ENCODE peak calls at places on chromosome 9, in eight cellular contexts. E is stomach, J is HepG2, R is A549, I is GM12878, O is sigmoid colon, L is H1, X is ovary. F is an unnamed sample.

GRCh38 chr9:7266911-7267555 is 509.3 kb downstream of the KDM4C start:
- DNase-seq in E (no peak), J (no peak), R (no peak), I (no peak), O (no peak), L (no peak), X (no peak), F (peak; percentile 62)

GRCh38 chr9:121498487-121499176 is 1.0 kb downstream of the GGTA1 start:
- DNase-seq in E (peak; percentile 28), J (no peak), R (peak; percentile 55), I (no peak), O (no peak), L (peak; percentile 70), X (peak; percentile 35), F (no peak)

GRCh38 chr9:109887079-109887478 is 107.1 kb downstream of the PALM2AKAP2 start:
- DNase-seq in E (no peak), J (no peak), R (no peak), I (no peak), O (no peak), L (no peak), X (no peak), F (no peak)

GRCh38 chr9:38015267-38015666 is 53.8 kb downstream of the SHB start:
- DNase-seq in E (no peak), J (no peak), R (no peak), I (no peak), O (no peak), L (no peak), X (no peak), F (no peak)

GRCh38 chr9:108787664-108788048 is 68.1 kb downstream of the ACTL7B start:
- DNase-seq in E (no peak), J (no peak), R (no peak), I (no peak), O (no peak), L (no peak), X (no peak), F (no peak)

GRCh38 chr9:21326526-21327139 is 8.6 kb downstream of the KLHL9 start:
- DNase-seq in E (no peak), J (peak; percentile 39), R (peak; percentile 40), I (peak; percentile 32), O (no peak), L (no peak), X (no peak), F (no peak)

GRCh38 chr9:33924978-33925797 is 108.2 kb downstream of the UBE2R2 start:
- DNase-seq in E (peak; percentile 67), J (peak; percentile 61), R (peak; percentile 71), I (no peak), O (no peak), L (peak; percentile 73), X (peak; percentile 59), F (peak; percentile 32)

GRCh38 chr9:116543731-116544400 is 143.2 kb upstream of the TRIM32 start:
- DNase-seq in E (no peak), J (no peak), R (no peak), I (no peak), O (no peak), L (no peak), X (no peak), F (no peak)

GRCh38 chr9:100074989-100075388 is 23.8 kb downstream of the ERP44 start:
- DNase-seq in E (no peak), J (no peak), R (no peak), I (no peak), O (no peak), L (no peak), X (no peak), F (no peak)

GRCh38 chr9:82302968-82303655 is 314.5 kb downstream of the SPATA31D1 start:
- DNase-seq in E (no peak), J (no peak), R (no peak), I (no peak), O (no peak), L (no peak), X (no peak), F (no peak)

GRCh38 chr9:79664375-79664825 is 92.6 kb downstream of the TLE4 start:
- DNase-seq in E (no peak), J (no peak), R (no peak), I (no peak), O (no peak), L (no peak), X (no peak), F (no peak)

GRCh38 chr9:121569266-121569648 is 69.6 kb upstream of the GGTA1 start:
- DNase-seq in E (no peak), J (no peak), R (no peak), I (no peak), O (no peak), L (no peak), X (no peak), F (no peak)

GRCh38 chr9:129208191-129209091 is 30.4 kb upstream of the IER5L start:
- DNase-seq in E (no peak), J (no peak), R (no peak), I (no peak), O (no peak), L (peak; percentile 85), X (no peak), F (no peak)

GRCh38 chr9:20579544-20580309 is 42.6 kb downstream of the MLLT3 start:
- DNase-seq in E (no peak), J (no peak), R (no peak), I (no peak), O (no peak), L (no peak), X (no peak), F (no peak)

GRCh38 chr9:114902773-114903589 is 27.4 kb downstream of the TNFSF8 start:
- DNase-seq in E (no peak), J (no peak), R (no peak), I (no peak), O (no peak), L (no peak), X (no peak), F (no peak)

GRCh38 chr9:107587175-107587963 is 97.8 kb upstream of the KLF4 start:
- DNase-seq in E (peak; percentile 91), J (no peak), R (no peak), I (no peak), O (no peak), L (no peak), X (no peak), F (peak; percentile 88)

GRCh38 chr9:111937781-111938426 is 41.3 kb downstream of the UGCG start:
- DNase-seq in E (no peak), J (no peak), R (no peak), I (peak; percentile 74), O (no peak), L (no peak), X (no peak), F (peak; percentile 51)

DNA sequence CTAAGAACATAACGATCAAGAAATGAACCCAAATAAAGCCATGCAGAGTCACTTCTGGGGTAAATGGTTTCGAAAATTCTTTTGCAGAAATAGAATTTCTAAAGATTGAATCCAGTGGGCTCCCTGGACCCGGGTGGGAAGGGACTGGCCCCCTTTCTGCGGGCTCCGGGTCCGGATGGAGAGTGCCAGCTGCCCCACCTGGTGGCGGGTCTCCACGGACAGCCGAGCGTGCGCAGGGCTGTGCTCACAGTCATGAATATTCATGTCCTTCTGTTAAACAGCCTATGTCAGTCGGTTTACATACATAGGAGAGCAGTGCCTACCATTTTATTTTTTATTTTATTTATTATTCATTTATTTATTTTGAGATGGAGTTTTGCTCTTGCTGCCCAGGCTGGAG is 4.7 kb upstream of the PPP1R26 start:
- DNase-seq in E (peak; percentile 40), J (peak; percentile 21), R (peak; percentile 64), I (no peak), O (no peak), L (peak; percentile 83), X (no peak), F (no peak)
- TF ChIP-seq CTCF in E (no peak), J (peak; percentile 40), R (peak; percentile 46), I (peak; percentile 39), O (no peak), L (peak; percentile 60), X (no peak), F (no peak)

GRCh38 chr9:128091571-128091970 is 23.5 kb downstream of the SLC25A25 start:
- DNase-seq in E (no peak), J (no peak), R (no peak), I (no peak), O (no peak), L (no peak), X (no peak), F (no peak)
- TF ChIP-seq EP300 in E (no peak), J (no peak), R (no peak), I (no peak), O (no peak), L (no peak), X (no peak), F (no peak)

DNA sequence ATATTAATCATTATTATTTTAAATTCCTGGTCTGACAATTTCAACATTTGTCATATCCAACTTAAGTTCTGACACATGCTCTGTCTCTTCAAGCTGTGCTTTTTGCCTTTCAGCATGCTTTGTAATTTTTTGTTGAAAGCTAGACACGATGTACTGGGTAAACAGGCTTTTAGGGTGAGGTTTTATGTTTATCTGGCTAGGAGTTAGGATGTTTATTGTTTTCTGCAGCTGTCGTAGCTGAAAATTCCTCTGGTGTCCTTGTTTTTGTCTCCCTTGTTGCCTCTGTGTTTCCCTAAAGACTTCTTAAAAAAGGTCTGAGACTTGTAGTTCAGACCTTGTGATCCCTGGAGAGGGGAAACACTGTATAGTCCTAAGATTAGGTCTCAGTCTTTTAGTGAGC is 20.6 kb downstream of the TUT7 start:
- DNase-seq in E (no peak), J (no peak), R (no peak), I (no peak), O (no peak), L (no peak), X (no peak), F (no peak)
- TF ChIP-seq POLR2A in E (no peak), J (no peak), R (no peak), I (no peak), O (no peak), L (no peak), X (no peak), F (no peak)

GRCh38 chr9:132632426-132632825 is 37.4 kb downstream of the DDX31 start:
- DNase-seq in E (no peak), J (no peak), R (no peak), I (no peak), O (no peak), L (no peak), X (no peak), F (no peak)

GRCh38 chr9:132630116-132630515 is 39.7 kb downstream of the DDX31 start:
- DNase-seq in E (no peak), J (no peak), R (no peak), I (no peak), O (no peak), L (no peak), X (no peak), F (no peak)

GRCh38 chr9:132630811-132631210 is 39.0 kb downstream of the DDX31 start:
- DNase-seq in E (no peak), J (no peak), R (no peak), I (no peak), O (no peak), L (no peak), X (no peak), F (no peak)

GRCh38 chr9:132631685-132632084 is 38.1 kb downstream of the DDX31 start:
- DNase-seq in E (no peak), J (no peak), R (no peak), I (no peak), O (no peak), L (no peak), X (no peak), F (no peak)

DNA sequence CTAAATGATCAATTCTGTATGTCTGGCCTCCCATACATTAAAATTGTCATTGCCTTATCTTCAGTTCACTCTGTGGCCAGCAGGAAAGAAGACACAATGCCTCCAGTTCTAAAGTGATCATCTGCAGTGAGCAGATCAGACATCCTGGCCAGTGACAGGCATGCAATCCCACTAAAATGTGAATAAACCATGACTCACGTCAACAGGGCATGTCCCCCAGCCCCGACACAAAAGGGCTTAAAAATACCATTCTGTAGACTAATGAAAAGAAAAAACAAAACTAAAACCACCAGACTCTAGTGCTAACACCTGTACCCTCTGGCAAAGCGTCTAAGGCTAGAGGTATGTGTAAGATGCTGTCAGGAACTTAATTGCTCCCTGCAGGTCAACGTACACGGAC is 38.5 kb downstream of the DDX31 start:
- DNase-seq in E (no peak), J (no peak), R (no peak), I (no peak), O (no peak), L (no peak), X (no peak), F (no peak)
- TF ChIP-seq CTCF in E (no peak), J (no peak), R (no peak), I (no peak), O (no peak), L (no peak), X (no peak), F (no peak)